ENCODE peak calls at places on chromosomes 3 and 15, in nine cellular contexts. One of them, this sample, is unnamed.

GRCh38 chr15:85427286-85428028 is 47.1 kb downstream of the AKAP13 start:
- DNase-seq in left lung: no peak
- DNase-seq in AG04449: no peak
- DNase-seq in upper lobe of right lung: no peak
- DNase-seq in astrocyte of the spinal cord: no peak
- DNase-seq in esophagus squamous epithelium: no peak
- DNase-seq in mucosa of descending colon: no peak
- DNase-seq in tibial artery: no peak
- DNase-seq in lower lobe of right lung: no peak
- DNase-seq in this sample: no peak

GRCh38 chr15:101295607-101296225 is 668 bp upstream of the SNRPA1 start:
- DNase-seq in AG04449: no peak
- DNase-seq in left lung: peak; percentile 88
- DNase-seq in upper lobe of right lung: no peak
- DNase-seq in esophagus squamous epithelium: no peak
- DNase-seq in lower lobe of right lung: no peak
- DNase-seq in astrocyte of the spinal cord: peak; percentile 44
- DNase-seq in tibial artery: no peak
- DNase-seq in mucosa of descending colon: no peak
- DNase-seq in this sample: no peak

GRCh38 chr15:37289109-37289765 is 188.9 kb upstream of the MEIS2 start:
- DNase-seq in astrocyte of the spinal cord: no peak
- DNase-seq in tibial artery: no peak
- DNase-seq in AG04449: no peak
- DNase-seq in upper lobe of right lung: no peak
- DNase-seq in lower lobe of right lung: no peak
- DNase-seq in left lung: no peak
- DNase-seq in esophagus squamous epithelium: no peak
- DNase-seq in mucosa of descending colon: no peak
- DNase-seq in this sample: no peak

GRCh38 chr3:21750831-21751391 is at the start of gene ZNF385D:
- DNase-seq in upper lobe of right lung: peak; percentile 61
- DNase-seq in lower lobe of right lung: peak; percentile 42
- DNase-seq in left lung: peak; percentile 59
- DNase-seq in astrocyte of the spinal cord: peak; percentile 80
- DNase-seq in AG04449: no peak
- DNase-seq in tibial artery: peak; percentile 45
- DNase-seq in mucosa of descending colon: no peak
- DNase-seq in esophagus squamous epithelium: no peak
- DNase-seq in this sample: no peak

GRCh38 chr15:81889480-81889871 is 156.3 kb downstream of the MEX3B start:
- DNase-seq in mucosa of descending colon: no peak
- DNase-seq in AG04449: no peak
- DNase-seq in upper lobe of right lung: no peak
- DNase-seq in astrocyte of the spinal cord: no peak
- DNase-seq in lower lobe of right lung: no peak
- DNase-seq in esophagus squamous epithelium: no peak
- DNase-seq in tibial artery: no peak
- DNase-seq in left lung: no peak
- DNase-seq in this sample: no peak

GRCh38 chr3:77320514-77320913 is 280.6 kb downstream of the ROBO2 start:
- DNase-seq in left lung: no peak
- DNase-seq in lower lobe of right lung: no peak
- DNase-seq in astrocyte of the spinal cord: peak; percentile 67
- DNase-seq in tibial artery: no peak
- DNase-seq in esophagus squamous epithelium: no peak
- DNase-seq in mucosa of descending colon: no peak
- DNase-seq in AG04449: no peak
- DNase-seq in upper lobe of right lung: no peak
- DNase-seq in this sample: no peak

GRCh38 chr15:74826372-74826819 is at the start of gene CPLX3:
- DNase-seq in mucosa of descending colon: peak; percentile 67
- DNase-seq in upper lobe of right lung: no peak
- DNase-seq in astrocyte of the spinal cord: no peak
- DNase-seq in lower lobe of right lung: no peak
- DNase-seq in esophagus squamous epithelium: no peak
- DNase-seq in tibial artery: no peak
- DNase-seq in left lung: no peak
- DNase-seq in AG04449: no peak
- DNase-seq in this sample: no peak

GRCh38 chr3:34013818-34014576 is 215.6 kb downstream of the PDCD6IP start:
- DNase-seq in left lung: no peak
- DNase-seq in mucosa of descending colon: no peak
- DNase-seq in upper lobe of right lung: no peak
- DNase-seq in AG04449: no peak
- DNase-seq in esophagus squamous epithelium: no peak
- DNase-seq in astrocyte of the spinal cord: no peak
- DNase-seq in tibial artery: no peak
- DNase-seq in lower lobe of right lung: no peak
- DNase-seq in this sample: no peak

GRCh38 chr3:141846050-141846433 is 30.4 kb upstream of the ATP1B3 start:
- DNase-seq in astrocyte of the spinal cord: no peak
- DNase-seq in esophagus squamous epithelium: no peak
- DNase-seq in upper lobe of right lung: no peak
- DNase-seq in mucosa of descending colon: no peak
- DNase-seq in left lung: no peak
- DNase-seq in AG04449: no peak
- DNase-seq in lower lobe of right lung: no peak
- DNase-seq in tibial artery: no peak
- DNase-seq in this sample: no peak

GRCh38 chr3:141844108-141844507 is 32.3 kb upstream of the ATP1B3 start:
- DNase-seq in AG04449: no peak
- DNase-seq in lower lobe of right lung: no peak
- DNase-seq in mucosa of descending colon: no peak
- DNase-seq in upper lobe of right lung: no peak
- DNase-seq in left lung: no peak
- DNase-seq in esophagus squamous epithelium: no peak
- DNase-seq in astrocyte of the spinal cord: no peak
- DNase-seq in tibial artery: no peak
- DNase-seq in this sample: no peak

GRCh38 chr3:141844812-141845211 is 31.6 kb upstream of the ATP1B3 start:
- DNase-seq in esophagus squamous epithelium: no peak
- DNase-seq in lower lobe of right lung: no peak
- DNase-seq in tibial artery: no peak
- DNase-seq in AG04449: no peak
- DNase-seq in mucosa of descending colon: no peak
- DNase-seq in upper lobe of right lung: no peak
- DNase-seq in astrocyte of the spinal cord: no peak
- DNase-seq in left lung: no peak
- DNase-seq in this sample: no peak

GRCh38 chr3:141849056-141849814 is 27.2 kb upstream of the ATP1B3 start:
- DNase-seq in upper lobe of right lung: no peak
- DNase-seq in lower lobe of right lung: peak; percentile 56
- DNase-seq in mucosa of descending colon: no peak
- DNase-seq in esophagus squamous epithelium: no peak
- DNase-seq in astrocyte of the spinal cord: no peak
- DNase-seq in tibial artery: peak; percentile 39
- DNase-seq in AG04449: no peak
- DNase-seq in left lung: no peak
- DNase-seq in this sample: no peak

DNA sequence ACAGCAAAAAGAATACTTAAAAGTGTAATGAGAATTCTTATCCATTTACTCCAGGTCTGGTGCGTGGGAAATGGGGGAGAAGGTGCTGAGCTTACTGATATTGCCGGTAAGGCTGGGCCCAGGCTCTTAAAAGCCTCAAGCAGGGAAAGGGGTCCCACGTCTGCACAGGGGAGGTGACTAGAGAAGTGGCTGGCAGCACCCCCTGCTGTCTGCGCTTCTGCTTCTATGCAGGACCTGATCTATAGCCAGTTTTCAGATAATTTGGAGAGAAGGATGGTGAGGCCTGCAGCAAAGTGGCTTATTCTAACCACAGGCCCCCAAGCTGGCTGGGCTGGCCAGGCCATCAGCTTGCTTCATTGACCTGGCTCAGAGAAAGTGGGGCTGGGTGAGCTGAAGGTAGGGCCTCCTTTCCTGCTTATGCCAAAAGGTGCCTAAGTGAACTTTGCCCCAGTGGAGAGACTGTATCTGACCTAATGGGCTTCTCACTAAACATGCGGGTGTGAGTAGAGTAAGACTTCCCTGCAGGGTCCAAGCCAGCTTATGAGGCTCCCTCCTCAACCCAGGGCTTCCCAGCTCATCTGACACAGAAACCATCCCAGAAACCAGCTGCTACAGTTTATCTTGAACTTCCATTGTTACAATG is 30.9 kb upstream of the ATP1B3 start:
- DNase-seq in lower lobe of right lung: no peak
- DNase-seq in tibial artery: no peak
- DNase-seq in AG04449: no peak
- DNase-seq in left lung: no peak
- DNase-seq in esophagus squamous epithelium: no peak
- DNase-seq in mucosa of descending colon: peak; percentile 42
- DNase-seq in astrocyte of the spinal cord: no peak
- DNase-seq in upper lobe of right lung: no peak
- DNase-seq in this sample: no peak
- TF ChIP-seq CTCF in lower lobe of right lung: no peak
- TF ChIP-seq CTCF in tibial artery: no peak
- TF ChIP-seq CTCF in AG04449: no peak
- TF ChIP-seq CTCF in left lung: no peak
- TF ChIP-seq CTCF in esophagus squamous epithelium: no peak
- TF ChIP-seq CTCF in mucosa of descending colon: no peak
- TF ChIP-seq CTCF in astrocyte of the spinal cord: no peak
- TF ChIP-seq CTCF in upper lobe of right lung: no peak
- TF ChIP-seq CTCF in this sample: no peak

GRCh38 chr3:127751163-127751621 is 71.1 kb downstream of the MGLL start:
- DNase-seq in mucosa of descending colon: no peak
- DNase-seq in astrocyte of the spinal cord: no peak
- DNase-seq in AG04449: no peak
- DNase-seq in tibial artery: no peak
- DNase-seq in esophagus squamous epithelium: no peak
- DNase-seq in lower lobe of right lung: no peak
- DNase-seq in left lung: no peak
- DNase-seq in upper lobe of right lung: no peak
- DNase-seq in this sample: no peak

GRCh38 chr3:127749361-127749760 is 73.0 kb downstream of the MGLL start:
- DNase-seq in astrocyte of the spinal cord: no peak
- DNase-seq in lower lobe of right lung: no peak
- DNase-seq in upper lobe of right lung: no peak
- DNase-seq in esophagus squamous epithelium: no peak
- DNase-seq in AG04449: no peak
- DNase-seq in left lung: no peak
- DNase-seq in tibial artery: no peak
- DNase-seq in mucosa of descending colon: no peak
- DNase-seq in this sample: no peak

GRCh38 chr3:127750226-127751031 is 71.9 kb downstream of the MGLL start:
- DNase-seq in astrocyte of the spinal cord: peak; percentile 85
- DNase-seq in lower lobe of right lung: no peak
- DNase-seq in tibial artery: no peak
- DNase-seq in AG04449: peak; percentile 76
- DNase-seq in upper lobe of right lung: no peak
- DNase-seq in esophagus squamous epithelium: no peak
- DNase-seq in mucosa of descending colon: no peak
- DNase-seq in left lung: no peak
- DNase-seq in this sample: no peak

GRCh38 chr3:127748754-127749327 is 73.5 kb downstream of the MGLL start:
- DNase-seq in AG04449: no peak
- DNase-seq in upper lobe of right lung: no peak
- DNase-seq in lower lobe of right lung: peak; percentile 69
- DNase-seq in left lung: peak; percentile 80
- DNase-seq in tibial artery: peak; percentile 46
- DNase-seq in astrocyte of the spinal cord: no peak
- DNase-seq in mucosa of descending colon: no peak
- DNase-seq in esophagus squamous epithelium: no peak
- DNase-seq in this sample: no peak

DNA sequence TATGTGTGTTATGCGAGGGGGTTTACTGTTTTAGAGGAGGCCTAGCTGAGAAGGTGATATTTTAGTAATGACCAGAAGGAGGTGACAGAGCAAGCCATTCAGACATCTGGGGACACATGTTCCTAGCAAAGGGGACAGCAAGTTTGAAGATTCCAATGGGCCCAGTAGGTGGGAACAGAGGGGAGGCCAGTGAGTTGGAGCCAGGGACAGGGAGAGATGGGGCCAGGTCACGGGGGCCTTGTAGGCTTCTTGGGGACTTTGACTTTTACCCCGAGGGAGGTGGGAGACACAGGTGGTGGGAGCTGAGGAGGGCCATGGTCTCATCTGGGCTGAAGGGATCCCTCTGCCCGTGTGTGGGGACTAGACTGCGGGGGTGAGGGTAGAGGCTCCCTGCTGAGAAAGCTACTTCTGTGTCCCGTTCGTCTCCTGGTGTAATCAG is 72.5 kb downstream of the MGLL start:
- DNase-seq in upper lobe of right lung: no peak
- DNase-seq in left lung: no peak
- DNase-seq in esophagus squamous epithelium: no peak
- DNase-seq in lower lobe of right lung: no peak
- DNase-seq in AG04449: no peak
- DNase-seq in astrocyte of the spinal cord: no peak
- DNase-seq in mucosa of descending colon: no peak
- DNase-seq in tibial artery: no peak
- DNase-seq in this sample: no peak
- TF ChIP-seq CTCF in upper lobe of right lung: no peak
- TF ChIP-seq CTCF in left lung: no peak
- TF ChIP-seq CTCF in esophagus squamous epithelium: no peak
- TF ChIP-seq CTCF in lower lobe of right lung: no peak
- TF ChIP-seq CTCF in AG04449: no peak
- TF ChIP-seq CTCF in astrocyte of the spinal cord: no peak
- TF ChIP-seq CTCF in mucosa of descending colon: no peak
- TF ChIP-seq CTCF in tibial artery: no peak
- TF ChIP-seq CTCF in this sample: no peak

GRCh38 chr3:43883729-43884396 is 193.1 kb downstream of the ABHD5 start:
- DNase-seq in esophagus squamous epithelium: no peak
- DNase-seq in left lung: no peak
- DNase-seq in tibial artery: no peak
- DNase-seq in upper lobe of right lung: no peak
- DNase-seq in mucosa of descending colon: no peak
- DNase-seq in astrocyte of the spinal cord: no peak
- DNase-seq in lower lobe of right lung: no peak
- DNase-seq in AG04449: no peak
- DNase-seq in this sample: no peak

GRCh38 chr3:43874290-43874689 is 183.6 kb downstream of the ABHD5 start:
- DNase-seq in tibial artery: no peak
- DNase-seq in astrocyte of the spinal cord: no peak
- DNase-seq in left lung: no peak
- DNase-seq in AG04449: no peak
- DNase-seq in esophagus squamous epithelium: no peak
- DNase-seq in upper lobe of right lung: no peak
- DNase-seq in mucosa of descending colon: no peak
- DNase-seq in lower lobe of right lung: no peak
- DNase-seq in this sample: no peak

GRCh38 chr3:43876648-43877047 is 185.9 kb downstream of the ABHD5 start:
- DNase-seq in upper lobe of right lung: no peak
- DNase-seq in AG04449: no peak
- DNase-seq in tibial artery: no peak
- DNase-seq in mucosa of descending colon: no peak
- DNase-seq in left lung: no peak
- DNase-seq in esophagus squamous epithelium: no peak
- DNase-seq in lower lobe of right lung: no peak
- DNase-seq in astrocyte of the spinal cord: no peak
- DNase-seq in this sample: no peak

GRCh38 chr3:43882976-43883680 is 192.4 kb downstream of the ABHD5 start:
- DNase-seq in astrocyte of the spinal cord: no peak
- DNase-seq in mucosa of descending colon: no peak
- DNase-seq in tibial artery: no peak
- DNase-seq in lower lobe of right lung: no peak
- DNase-seq in esophagus squamous epithelium: no peak
- DNase-seq in upper lobe of right lung: no peak
- DNase-seq in AG04449: no peak
- DNase-seq in left lung: no peak
- DNase-seq in this sample: no peak

GRCh38 chr3:43879166-43879565 is 188.4 kb downstream of the ABHD5 start:
- DNase-seq in mucosa of descending colon: no peak
- DNase-seq in esophagus squamous epithelium: no peak
- DNase-seq in astrocyte of the spinal cord: no peak
- DNase-seq in AG04449: no peak
- DNase-seq in tibial artery: no peak
- DNase-seq in lower lobe of right lung: no peak
- DNase-seq in upper lobe of right lung: no peak
- DNase-seq in left lung: no peak
- DNase-seq in this sample: no peak
- TF ChIP-seq CTCF in mucosa of descending colon: no peak
- TF ChIP-seq CTCF in esophagus squamous epithelium: peak; percentile 22
- TF ChIP-seq CTCF in astrocyte of the spinal cord: peak; percentile 42
- TF ChIP-seq CTCF in AG04449: no peak
- TF ChIP-seq CTCF in tibial artery: no peak
- TF ChIP-seq CTCF in lower lobe of right lung: peak; percentile 14
- TF ChIP-seq CTCF in upper lobe of right lung: no peak
- TF ChIP-seq CTCF in left lung: no peak
- TF ChIP-seq CTCF in this sample: no peak

GRCh38 chr3:195001961-195002861 is 268.7 kb downstream of the XXYLT1 start:
- DNase-seq in esophagus squamous epithelium: no peak
- DNase-seq in mucosa of descending colon: peak; percentile 79
- DNase-seq in lower lobe of right lung: peak; percentile 75
- DNase-seq in AG04449: no peak
- DNase-seq in tibial artery: no peak
- DNase-seq in astrocyte of the spinal cord: peak; percentile 43
- DNase-seq in left lung: no peak
- DNase-seq in upper lobe of right lung: peak; percentile 76
- DNase-seq in this sample: no peak
- TF ChIP-seq CTCF in esophagus squamous epithelium: peak; percentile 71
- TF ChIP-seq CTCF in mucosa of descending colon: no peak
- TF ChIP-seq CTCF in lower lobe of right lung: peak; percentile 55
- TF ChIP-seq CTCF in AG04449: peak; percentile 63
- TF ChIP-seq CTCF in tibial artery: no peak
- TF ChIP-seq CTCF in astrocyte of the spinal cord: peak; percentile 69
- TF ChIP-seq CTCF in left lung: peak; percentile 4
- TF ChIP-seq CTCF in upper lobe of right lung: peak; percentile 43
- TF ChIP-seq CTCF in this sample: no peak